ENCODE peak calls at places on chromosomes 7 and 10, in four cellular contexts. One of them, this sample, is unnamed.

GRCh38 chr10:61627266-61627665 is 35.5 kb upstream of the CABCOCO1 start:
- DNase-seq in heart left ventricle: no peak
- DNase-seq in MM.1S: no peak
- DNase-seq in astrocyte of the spinal cord: peak; percentile 42
- DNase-seq in this sample: no peak

GRCh38 chr7:143222782-143223181 is 945 bp downstream of the TAS2R40 start:
- DNase-seq in MM.1S: no peak
- DNase-seq in heart left ventricle: no peak
- DNase-seq in astrocyte of the spinal cord: no peak
- DNase-seq in this sample: no peak

GRCh38 chr7:65820287-65820950 is 52.5 kb upstream of the VKORC1L1 start:
- DNase-seq in MM.1S: no peak
- DNase-seq in heart left ventricle: no peak
- DNase-seq in astrocyte of the spinal cord: no peak
- DNase-seq in this sample: no peak

GRCh38 chr7:7639847-7640220 is 718 bp upstream of the UMAD1 start:
- DNase-seq in MM.1S: peak; percentile 55
- DNase-seq in astrocyte of the spinal cord: no peak
- DNase-seq in heart left ventricle: no peak
- DNase-seq in this sample: peak; percentile 27

GRCh38 chr7:44733708-44734481 is 14.8 kb upstream of the ZMIZ2 start:
- DNase-seq in astrocyte of the spinal cord: peak; percentile 72
- DNase-seq in MM.1S: no peak
- DNase-seq in heart left ventricle: no peak
- DNase-seq in this sample: no peak

GRCh38 chr7:74518654-74519053 is 64.9 kb downstream of the GTF2IRD1 start:
- DNase-seq in astrocyte of the spinal cord: no peak
- DNase-seq in heart left ventricle: no peak
- DNase-seq in MM.1S: no peak
- DNase-seq in this sample: no peak

GRCh38 chr7:158975526-158976467 is 119.4 kb downstream of the DYNC2I1 start:
- DNase-seq in astrocyte of the spinal cord: no peak
- DNase-seq in MM.1S: peak; percentile 69
- DNase-seq in heart left ventricle: no peak
- DNase-seq in this sample: no peak

GRCh38 chr10:27527597-27528295 is 23.6 kb downstream of the RAB18 start:
- DNase-seq in heart left ventricle: no peak
- DNase-seq in astrocyte of the spinal cord: no peak
- DNase-seq in MM.1S: no peak
- DNase-seq in this sample: no peak

GRCh38 chr10:34811968-34812514 is 3.1 kb downstream of the PARD3 start:
- DNase-seq in astrocyte of the spinal cord: peak; percentile 41
- DNase-seq in heart left ventricle: no peak
- DNase-seq in MM.1S: no peak
- DNase-seq in this sample: no peak

GRCh38 chr10:58531084-58531695 is 18.5 kb downstream of the BICC1 start:
- DNase-seq in MM.1S: peak; percentile 72
- DNase-seq in astrocyte of the spinal cord: peak; percentile 84
- DNase-seq in heart left ventricle: no peak
- DNase-seq in this sample: peak; percentile 11

GRCh38 chr7:122995600-122995999 is at the start of gene TAS2R16:
- DNase-seq in MM.1S: no peak
- DNase-seq in astrocyte of the spinal cord: no peak
- DNase-seq in heart left ventricle: no peak
- DNase-seq in this sample: no peak

GRCh38 chr10:117374506-117375359 is 507 bp downstream of the PDZD8 start:
- DNase-seq in astrocyte of the spinal cord: peak; percentile 44
- DNase-seq in MM.1S: peak; percentile 45
- DNase-seq in heart left ventricle: peak; percentile 75
- DNase-seq in this sample: no peak

GRCh38 chr7:94001396-94001795 is 2.8 kb downstream of the BET1 start:
- DNase-seq in heart left ventricle: no peak
- DNase-seq in MM.1S: no peak
- DNase-seq in astrocyte of the spinal cord: no peak
- DNase-seq in this sample: no peak

GRCh38 chr10:110568055-110568735 is 700 bp downstream of the SMC3 start:
- DNase-seq in MM.1S: peak; percentile 58
- DNase-seq in heart left ventricle: no peak
- DNase-seq in astrocyte of the spinal cord: peak; percentile 13
- DNase-seq in this sample: no peak

GRCh38 chr10:101961591-101962498 is 94.1 kb downstream of the ARMH3 start:
- DNase-seq in MM.1S: no peak
- DNase-seq in astrocyte of the spinal cord: no peak
- DNase-seq in heart left ventricle: no peak
- DNase-seq in this sample: no peak

GRCh38 chr7:70498633-70499032 is 633.3 kb upstream of the GALNT17 start:
- DNase-seq in astrocyte of the spinal cord: no peak
- DNase-seq in MM.1S: no peak
- DNase-seq in heart left ventricle: no peak
- DNase-seq in this sample: no peak

GRCh38 chr10:130905921-130906320 is 405.6 kb downstream of the TCERG1L start:
- DNase-seq in MM.1S: no peak
- DNase-seq in astrocyte of the spinal cord: no peak
- DNase-seq in heart left ventricle: no peak
- DNase-seq in this sample: no peak

GRCh38 chr7:100585511-100586265 is at the start of gene LRCH4:
- DNase-seq in heart left ventricle: no peak
- DNase-seq in MM.1S: peak; percentile 66
- DNase-seq in astrocyte of the spinal cord: no peak
- DNase-seq in this sample: peak; percentile 77

GRCh38 chr7:26216044-26216443 is 14.5 kb downstream of the CBX3 start:
- DNase-seq in MM.1S: no peak
- DNase-seq in heart left ventricle: no peak
- DNase-seq in astrocyte of the spinal cord: no peak
- DNase-seq in this sample: no peak

GRCh38 chr7:105439174-105439893 is 50.6 kb upstream of the SRPK2 start:
- DNase-seq in MM.1S: no peak
- DNase-seq in heart left ventricle: no peak
- DNase-seq in astrocyte of the spinal cord: peak; percentile 65
- DNase-seq in this sample: no peak

GRCh38 chr10:73218466-73219191 is 28.4 kb downstream of the DNAJC9 start:
- DNase-seq in astrocyte of the spinal cord: peak; percentile 10
- DNase-seq in heart left ventricle: no peak
- DNase-seq in MM.1S: no peak
- DNase-seq in this sample: no peak

GRCh38 chr10:77586719-77587423 is 50.7 kb downstream of the KCNMA1 start:
- DNase-seq in astrocyte of the spinal cord: peak; percentile 87
- DNase-seq in MM.1S: no peak
- DNase-seq in heart left ventricle: no peak
- DNase-seq in this sample: no peak

GRCh38 chr10:91462423-91462822 is 52.3 kb downstream of the HECTD2 start:
- DNase-seq in MM.1S: no peak
- DNase-seq in astrocyte of the spinal cord: peak; percentile 22
- DNase-seq in heart left ventricle: no peak
- DNase-seq in this sample: no peak

GRCh38 chr10:88851706-88852105 is at the start of gene ANKRD22:
- DNase-seq in heart left ventricle: no peak
- DNase-seq in astrocyte of the spinal cord: peak; percentile 50
- DNase-seq in MM.1S: no peak
- DNase-seq in this sample: no peak

GRCh38 chr10:89663144-89663543 is 18.1 kb upstream of the PANK1 start:
- DNase-seq in astrocyte of the spinal cord: no peak
- DNase-seq in heart left ventricle: no peak
- DNase-seq in MM.1S: no peak
- DNase-seq in this sample: no peak

GRCh38 chr10:71748671-71749191 is 24.6 kb downstream of the VSIR start:
- DNase-seq in astrocyte of the spinal cord: no peak
- DNase-seq in MM.1S: peak; percentile 89
- DNase-seq in heart left ventricle: peak; percentile 91
- DNase-seq in this sample: peak; percentile 65

GRCh38 chr10:68032113-68032512 is 43.0 kb downstream of the HERC4 start:
- DNase-seq in astrocyte of the spinal cord: no peak
- DNase-seq in MM.1S: no peak
- DNase-seq in heart left ventricle: no peak
- DNase-seq in this sample: no peak

GRCh38 chr7:133290041-133290440 is 37.2 kb downstream of the EXOC4 start:
- DNase-seq in astrocyte of the spinal cord: no peak
- DNase-seq in MM.1S: no peak
- DNase-seq in heart left ventricle: no peak
- DNase-seq in this sample: no peak

DNA sequence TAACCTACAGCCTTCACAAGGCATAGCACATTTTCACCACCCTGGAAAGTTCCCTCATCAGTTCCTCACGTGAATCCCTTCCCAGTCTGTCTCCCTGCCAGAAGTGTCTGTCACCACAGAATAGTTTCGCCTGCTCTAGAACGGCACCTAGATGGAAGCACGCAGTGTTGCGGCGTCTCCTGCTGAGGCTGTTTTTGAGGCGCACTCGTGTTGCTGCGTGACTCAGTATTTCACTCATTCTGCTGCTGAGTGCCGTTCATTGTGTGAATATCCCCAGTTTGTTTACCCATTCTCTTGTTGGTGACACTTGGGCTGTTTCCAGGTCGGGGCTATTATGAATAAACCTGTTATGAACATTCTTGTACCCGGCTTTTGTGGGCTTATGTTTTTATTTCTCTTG is 12.8 kb downstream of the NOS3 start:
- DNase-seq in astrocyte of the spinal cord: no peak
- DNase-seq in heart left ventricle: peak; percentile 6
- DNase-seq in MM.1S: no peak
- DNase-seq in this sample: no peak
- TF ChIP-seq CTCF in astrocyte of the spinal cord: no peak
- TF ChIP-seq CTCF in heart left ventricle: no peak
- TF ChIP-seq CTCF in MM.1S: no peak
- TF ChIP-seq CTCF in this sample: no peak

GRCh38 chr10:4151466-4151865 is 366.5 kb upstream of the KLF6 start:
- DNase-seq in astrocyte of the spinal cord: peak; percentile 5
- DNase-seq in heart left ventricle: no peak
- DNase-seq in MM.1S: no peak
- DNase-seq in this sample: no peak
- TF ChIP-seq CTCF in astrocyte of the spinal cord: peak; percentile 17
- TF ChIP-seq CTCF in heart left ventricle: no peak
- TF ChIP-seq CTCF in MM.1S: no peak
- TF ChIP-seq CTCF in this sample: no peak

DNA sequence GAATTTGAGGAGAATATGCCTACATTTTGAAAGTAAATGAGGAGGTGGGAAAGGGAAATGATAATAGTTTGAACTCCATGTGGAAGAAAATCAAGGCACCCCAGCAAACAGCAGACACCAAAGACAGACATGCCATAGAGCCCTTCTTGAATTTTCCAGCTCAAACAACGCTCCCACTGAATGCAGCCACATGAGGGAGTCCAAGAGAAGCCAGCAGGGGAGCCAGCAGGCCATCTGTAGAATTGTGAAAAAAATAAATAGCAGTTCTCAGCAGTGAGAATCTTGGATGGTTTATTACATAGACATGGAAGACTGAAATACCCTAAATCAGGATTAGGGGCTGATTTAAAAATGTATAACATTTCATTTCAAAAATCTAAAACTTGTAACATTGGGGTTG is 1567.3 kb upstream of the LRRTM3 start:
- DNase-seq in heart left ventricle: no peak
- DNase-seq in MM.1S: peak; percentile 43
- DNase-seq in astrocyte of the spinal cord: peak; percentile 10
- DNase-seq in this sample: peak; percentile 2
- TF ChIP-seq CTCF in heart left ventricle: no peak
- TF ChIP-seq CTCF in MM.1S: peak; percentile 56
- TF ChIP-seq CTCF in astrocyte of the spinal cord: peak; percentile 55
- TF ChIP-seq CTCF in this sample: peak; percentile 40

DNA sequence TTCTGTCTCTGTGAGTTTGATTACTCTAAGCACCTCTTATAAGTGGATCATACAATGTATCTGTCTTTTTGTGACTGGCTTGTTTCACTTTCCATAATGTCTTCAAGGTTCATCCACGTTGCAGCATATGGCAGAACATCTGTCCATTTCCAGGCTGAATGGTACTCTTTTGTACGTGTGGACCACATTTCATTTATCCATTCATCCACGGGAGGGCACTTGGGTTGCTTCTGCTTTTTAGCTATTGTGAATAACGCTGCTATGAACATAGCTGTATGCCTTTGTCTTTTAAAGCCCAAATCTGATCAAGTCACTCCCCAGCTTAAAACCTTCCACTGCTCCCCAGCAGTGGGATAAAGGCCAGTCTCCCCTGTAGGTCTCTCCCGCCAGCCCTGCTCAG is 31.5 kb downstream of the EGFR start:
- DNase-seq in astrocyte of the spinal cord: no peak
- DNase-seq in MM.1S: peak; percentile 7
- DNase-seq in heart left ventricle: no peak
- DNase-seq in this sample: no peak
- TF ChIP-seq CTCF in astrocyte of the spinal cord: no peak
- TF ChIP-seq CTCF in MM.1S: no peak
- TF ChIP-seq CTCF in heart left ventricle: no peak
- TF ChIP-seq CTCF in this sample: peak; percentile 34

This sample was measured in GM10248.